ENCODE peak calls at places on chromosomes 16 and 17, in seven cellular contexts. W is pancreas, Q is left ventricle myocardium inferior, D is colonic mucosa, B is bronchial epithelial cell, K is adipocyte, X is AG04449. S is an unnamed sample.

GRCh38 chr16:88773812-88774291 is 11.2 kb downstream of the PIEZO1 start:
- DNase-seq in W (peak), B (peak), X (no peak), D (peak), K (peak), Q (peak), S (no peak)

GRCh38 chr16:11624645-11625607 is 38.2 kb upstream of the LITAF start:
- DNase-seq in W (no peak), B (no peak), K (peak), Q (no peak), D (no peak), X (no peak), S (no peak)

GRCh38 chr16:63702981-63703590 is 1418.8 kb downstream of the CDH11 start:
- DNase-seq in D (no peak), W (peak), X (no peak), K (no peak), Q (no peak), B (no peak), S (no peak)

GRCh38 chr17:40596261-40596919 is 31.1 kb upstream of the CCR7 start:
- DNase-seq in D (no peak), X (no peak), K (no peak), W (no peak), B (peak), Q (no peak), S (no peak)

GRCh38 chr16:11556945-11557720 is 29.6 kb downstream of the LITAF start:
- DNase-seq in X (no peak), Q (no peak), K (no peak), B (no peak), D (no peak), W (no peak), S (no peak)

GRCh38 chr17:68457539-68458259 is 403 bp upstream of the WIPI1 start:
- DNase-seq in X (peak), W (peak), B (peak), Q (peak), K (peak), D (peak), S (peak)

GRCh38 chr16:53913082-53913870 is 209.3 kb downstream of the FTO start:
- DNase-seq in B (peak), Q (no peak), X (peak), D (no peak), K (peak), W (no peak), S (no peak)

GRCh38 chr17:31428111-31428510 is 36.6 kb downstream of the RAB11FIP4 start:
- DNase-seq in D (no peak), B (no peak), Q (no peak), W (no peak), X (no peak), K (no peak), S (peak)

GRCh38 chr17:77734371-77735050 is 224.0 kb upstream of the TNRC6C start:
- DNase-seq in K (peak), D (peak), X (no peak), W (no peak), B (peak), Q (peak), S (peak)

GRCh38 chr17:29566473-29567361 is at the start of gene ABHD15:
- DNase-seq in X (no peak), B (peak), K (peak), Q (peak), W (peak), D (peak), S (peak)

GRCh38 chr17:74457820-74458166 is 8.6 kb upstream of the CD300A start:
- DNase-seq in K (no peak), B (no peak), X (no peak), D (no peak), Q (no peak), W (no peak), S (no peak)

GRCh38 chr17:43217614-43218087 is 6.0 kb downstream of the TMEM106A start:
- DNase-seq in W (no peak), D (no peak), B (no peak), Q (no peak), K (no peak), X (no peak), S (no peak)

GRCh38 chr16:66858740-66859396 is 14.7 kb downstream of the CA7 start:
- DNase-seq in W (no peak), D (peak), K (peak), X (no peak), B (peak), Q (peak), S (no peak)

GRCh38 chr16:22847100-22847499 is 33.1 kb downstream of the HS3ST2 start:
- DNase-seq in W (no peak), B (no peak), Q (no peak), D (no peak), X (no peak), K (no peak), S (no peak)

GRCh38 chr16:11677959-11678881 is 10.0 kb downstream of the SNN start:
- DNase-seq in B (no peak), W (no peak), D (no peak), K (no peak), X (no peak), Q (no peak), S (no peak)

GRCh38 chr17:39709998-39710964 is 10.4 kb downstream of the ERBB2 start:
- DNase-seq in D (no peak), K (no peak), Q (no peak), X (no peak), B (no peak), W (no peak), S (no peak)

GRCh38 chr17:83196973-83197880 is 117.8 kb downstream of the METRNL start:
- DNase-seq in Q (peak), X (no peak), D (no peak), K (peak), B (no peak), W (peak), S (no peak)

GRCh38 chr17:74750039-74750326 is 1.6 kb downstream of the NHERF1 start:
- DNase-seq in B (no peak), Q (no peak), D (no peak), X (no peak), W (no peak), K (no peak), S (no peak)

GRCh38 chr17:2635241-2635640 is 41.8 kb downstream of the PAFAH1B1 start:
- DNase-seq in X (no peak), B (no peak), D (no peak), K (no peak), W (no peak), Q (no peak), S (no peak)

GRCh38 chr16:23081675-23082119 is 67.6 kb downstream of the USP31 start:
- DNase-seq in D (no peak), B (peak), K (peak), Q (no peak), X (no peak), W (no peak), S (no peak)

GRCh38 chr17:1197781-1198490 is 18.2 kb upstream of the ABR start:
- DNase-seq in Q (peak), D (peak), X (no peak), W (peak), B (no peak), K (peak), S (no peak)

GRCh38 chr16:78407191-78407590 is 307.7 kb downstream of the WWOX start:
- DNase-seq in Q (no peak), D (no peak), W (no peak), K (peak), X (no peak), B (no peak), S (no peak)

GRCh38 chr17:1171953-1172352 is 7.8 kb downstream of the ABR start:
- DNase-seq in D (no peak), W (no peak), X (no peak), Q (no peak), K (no peak), B (no peak), S (no peak)

GRCh38 chr17:43517615-43518386 is 28.3 kb downstream of the ETV4 start:
- DNase-seq in B (peak), Q (no peak), D (no peak), X (no peak), W (no peak), K (peak), S (no peak)

GRCh38 chr16:78520470-78520869 is 421.0 kb downstream of the WWOX start:
- DNase-seq in W (no peak), K (no peak), X (no peak), B (no peak), Q (no peak), D (no peak), S (no peak)

GRCh38 chr17:17523714-17524075 is 27.5 kb upstream of the RASD1 start:
- DNase-seq in X (no peak), W (no peak), D (no peak), K (no peak), B (no peak), Q (no peak), S (no peak)

GRCh38 chr17:47732399-47733046 is 513 bp upstream of the TBX21 start:
- DNase-seq in K (no peak), D (no peak), W (no peak), X (no peak), Q (no peak), B (no peak), S (no peak)

GRCh38 chr17:40283662-40284061 is 4.0 kb upstream of the CDC6 start:
- DNase-seq in K (peak), Q (no peak), W (no peak), D (peak), X (peak), B (peak), S (no peak)

GRCh38 chr17:29617125-29617480 is 5.6 kb downstream of the CORO6 start:
- DNase-seq in Q (peak), X (no peak), B (peak), D (peak), K (no peak), W (no peak), S (peak)

GRCh38 chr17:145671-146541 is 8.5 kb downstream of the SCGB1C2 start:
- DNase-seq in D (peak), K (no peak), Q (peak), B (no peak), W (peak), X (no peak), S (no peak)

GRCh38 chr17:62671553-62671952 is 44.1 kb downstream of the MRC2 start:
- DNase-seq in X (no peak), Q (no peak), B (peak), K (no peak), W (peak), D (peak), S (no peak)

GRCh38 chr16:28098959-28099945 is 35.7 kb upstream of the GSG1L start:
- DNase-seq in Q (no peak), W (no peak), X (no peak), K (no peak), B (no peak), D (no peak), S (no peak)

GRCh38 chr16:80125677-80126076 is 415.1 kb upstream of the DYNLRB2 start:
- DNase-seq in Q (peak), K (no peak), D (peak), B (no peak), X (no peak), W (peak), S (no peak)

GRCh38 chr17:2399572-2400473 is 1.0 kb downstream of the MNT start:
- DNase-seq in B (peak), K (peak), Q (peak), X (no peak), W (peak), D (peak), S (peak)

GRCh38 chr16:89317729-89318429 is 100.4 kb downstream of the ZNF778 start:
- DNase-seq in X (no peak), D (peak), Q (no peak), K (no peak), W (peak), B (no peak), S (no peak)

GRCh38 chr16:82007189-82007588 is 4.1 kb downstream of the SDR42E1 start:
- DNase-seq in K (no peak), B (no peak), Q (no peak), X (no peak), W (no peak), D (no peak), S (no peak)
- H3K4me3 ChIP-seq in K (no peak), B (no peak), Q (no peak), X (no peak), W (no peak), D (no peak), S (no peak)

GRCh38 chr16:85057212-85057889 is 29.8 kb downstream of the KIAA0513 start:
- DNase-seq in B (no peak), D (no peak), X (no peak), Q (no peak), W (no peak), K (no peak), S (no peak)

GRCh38 chr16:85052536-85052935 is 24.9 kb downstream of the KIAA0513 start:
- DNase-seq in Q (no peak), D (no peak), B (no peak), X (no peak), K (no peak), W (no peak), S (no peak)

GRCh38 chr16:85056211-85056748 is 28.7 kb downstream of the KIAA0513 start:
- DNase-seq in X (no peak), B (no peak), D (no peak), K (peak), Q (no peak), W (no peak), S (no peak)

GRCh38 chr16:85055503-85056210 is 28.1 kb downstream of the KIAA0513 start:
- DNase-seq in W (no peak), B (peak), K (no peak), Q (no peak), X (no peak), D (peak), S (no peak)

DNA sequence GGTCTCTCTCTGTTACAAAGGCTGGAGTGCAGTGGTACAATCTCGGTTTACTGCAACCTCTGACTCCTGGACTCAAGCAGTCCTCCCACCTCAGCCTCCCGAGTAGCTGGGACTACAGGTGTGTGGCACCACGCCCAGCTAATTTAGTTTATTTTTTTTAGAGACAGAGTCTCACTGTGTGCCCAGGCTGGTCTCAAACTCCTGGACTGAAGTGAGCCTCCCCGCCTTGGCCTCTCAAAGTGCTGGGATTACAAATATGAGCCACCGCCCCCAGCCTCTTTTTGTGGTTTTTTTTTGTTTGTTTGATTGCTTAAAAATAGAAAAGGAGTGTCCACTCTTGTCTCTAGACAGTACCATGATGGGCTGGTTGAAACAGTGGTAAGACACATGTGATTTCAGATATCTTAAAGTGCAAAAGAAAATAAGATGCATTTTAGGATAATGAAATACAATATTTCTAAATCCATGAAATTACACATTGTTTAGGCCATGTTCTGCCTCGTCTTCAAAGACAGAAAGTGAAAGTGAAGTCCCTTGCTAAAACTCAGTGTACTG is 27.4 kb downstream of the KIAA0513 start:
- DNase-seq in W (no peak), K (peak), Q (no peak), D (no peak), X (no peak), B (no peak), S (no peak)
- H3K4me3 ChIP-seq in W (no peak), K (peak), Q (peak), D (peak), X (peak), B (no peak), S (peak)

GRCh38 chr16:8959921-8960787 is 3.6 kb downstream of the USP7 start:
- DNase-seq in D (peak), Q (no peak), W (no peak), X (no peak), B (no peak), K (no peak), S (no peak)
- H3K4me3 ChIP-seq in D (no peak), Q (peak), W (peak), X (peak), B (no peak), K (peak), S (peak)

GRCh38 chr16:59169168-59169567 is 435.1 kb upstream of the GOT2 start:
- DNase-seq in Q (no peak), D (no peak), X (no peak), K (no peak), W (no peak), B (peak), S (no peak)
- H3K4me3 ChIP-seq in Q (no peak), D (no peak), X (no peak), K (no peak), W (no peak), B (no peak), S (no peak)

DNA sequence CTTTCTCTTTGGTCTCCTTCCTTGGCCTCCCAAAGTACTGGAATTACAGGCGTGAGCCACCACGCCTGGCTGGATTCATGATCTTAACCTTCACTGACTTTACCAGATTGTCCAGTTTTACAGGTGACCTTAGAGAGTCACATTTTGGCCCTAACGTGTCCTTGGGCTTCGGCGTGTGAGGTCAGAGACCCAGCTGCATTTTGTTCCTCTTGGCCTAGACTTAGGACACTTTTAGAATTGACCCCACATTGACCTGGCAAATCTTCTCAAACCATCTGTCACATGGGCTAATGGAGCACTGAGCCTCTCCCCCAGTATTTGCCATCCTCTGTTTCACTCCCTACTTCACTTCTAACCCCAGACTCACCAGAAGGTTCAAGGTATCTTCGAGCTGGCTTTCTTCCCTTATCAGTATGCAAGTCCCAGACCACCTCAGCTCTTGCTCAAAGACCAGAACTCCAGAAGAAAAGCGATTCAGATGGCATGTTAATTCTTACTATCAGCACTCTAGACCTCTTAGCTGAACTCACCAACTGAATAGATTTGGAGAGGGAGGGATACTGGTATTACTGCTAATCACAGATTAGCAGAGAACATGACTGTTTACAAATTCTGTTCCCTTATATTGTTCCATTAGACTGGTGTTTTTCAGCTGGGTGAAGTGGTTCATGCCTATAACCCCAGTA is 1.8 kb upstream of the CYTH1 start:
- DNase-seq in W (no peak), B (no peak), D (no peak), Q (no peak), K (no peak), X (no peak), S (no peak)
- H3K4me3 ChIP-seq in W (no peak), B (no peak), D (no peak), Q (no peak), K (no peak), X (no peak), S (no peak)

DNA sequence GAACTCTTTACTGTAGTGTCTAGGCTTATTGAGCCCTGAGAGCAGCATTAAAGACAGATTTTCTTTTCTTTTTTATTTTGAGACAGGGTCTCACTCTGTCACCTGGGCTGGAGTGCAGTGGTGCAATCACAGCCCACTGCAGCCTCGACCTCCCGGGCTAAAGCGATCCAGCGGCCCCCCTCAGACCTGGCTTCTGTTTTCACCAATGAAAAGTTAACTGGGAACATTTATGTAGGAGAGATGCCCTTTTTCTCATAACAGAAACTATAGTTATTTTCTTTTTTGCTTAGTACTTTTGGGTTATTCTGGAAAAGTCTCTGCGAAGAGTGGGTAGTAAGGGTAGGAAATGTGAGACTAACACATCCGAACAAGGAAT is 1.5 kb downstream of the MAP1LC3B start:
- DNase-seq in B (no peak), K (peak), Q (peak), D (no peak), W (no peak), X (no peak), S (peak)
- H3K4me3 ChIP-seq in B (peak), K (peak), Q (peak), D (peak), W (peak), X (peak), S (peak)

DNA sequence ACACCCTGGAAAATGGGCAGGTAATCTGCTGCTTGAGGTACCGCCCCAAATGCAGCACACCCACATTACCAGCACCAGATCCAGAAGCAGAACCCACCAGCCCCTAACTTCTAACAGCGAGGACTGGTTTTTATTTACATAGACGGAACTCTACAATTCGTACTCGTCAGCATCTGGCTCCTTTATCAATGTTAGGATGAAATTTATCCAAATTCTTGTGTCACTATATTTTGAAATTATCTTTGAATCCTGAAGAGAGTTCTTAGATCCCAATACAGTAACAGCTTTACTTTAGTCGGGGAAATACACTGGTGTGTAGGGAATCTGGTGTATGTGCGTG is 332 bp upstream of the ALG1 start:
- DNase-seq in K (no peak), X (no peak), Q (no peak), B (no peak), W (no peak), D (no peak), S (no peak)
- H3K4me3 ChIP-seq in K (peak), X (peak), Q (peak), B (peak), W (peak), D (peak), S (peak)

DNA sequence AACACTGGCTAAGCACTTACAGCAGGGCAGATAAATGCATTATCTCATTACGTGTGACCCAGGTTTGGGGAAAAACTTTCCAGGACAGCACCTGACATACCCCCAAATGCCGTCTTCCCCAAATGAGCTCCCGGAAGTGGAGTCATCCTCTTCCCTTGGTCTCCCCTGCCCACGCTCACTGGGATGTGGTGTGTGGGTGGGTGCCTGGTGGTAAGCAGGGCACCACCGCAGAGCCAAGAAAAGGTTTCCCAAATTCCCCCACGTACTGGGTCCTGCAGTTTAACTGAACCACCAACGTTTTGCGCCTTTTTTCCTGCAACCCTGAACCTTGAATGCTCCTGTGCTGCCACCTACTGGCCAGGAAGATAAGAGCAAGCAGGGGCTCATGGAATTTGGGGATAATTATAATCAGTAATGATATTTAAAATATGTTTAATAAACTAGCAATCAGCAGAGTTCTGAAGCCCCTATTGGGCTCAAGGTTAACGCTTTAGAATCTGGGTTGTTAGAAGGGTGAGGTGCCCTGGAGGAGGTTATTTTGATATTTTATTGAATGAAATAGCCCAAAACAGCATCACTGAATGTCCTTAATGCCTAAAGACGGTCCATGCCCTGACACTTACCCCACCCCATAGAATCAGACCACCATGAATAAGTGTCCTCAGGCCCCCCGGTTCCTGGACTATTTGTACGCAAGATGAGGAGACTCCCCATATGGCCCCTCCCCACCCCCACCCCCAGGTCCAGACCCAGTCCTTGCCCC is 8.0 kb downstream of the SPPL2C start:
- DNase-seq in B (peak), X (no peak), K (peak), W (peak), Q (no peak), D (peak), S (no peak)
- H3K4me3 ChIP-seq in B (no peak), X (no peak), K (no peak), W (no peak), Q (no peak), D (no peak), S (no peak)

GRCh38 chr16:31355701-31356100 is 725 bp downstream of the ITGAX start:
- DNase-seq in X (no peak), K (no peak), W (no peak), D (no peak), Q (no peak), B (no peak), S (no peak)
- H3K4me3 ChIP-seq in X (no peak), K (no peak), W (no peak), D (no peak), Q (no peak), B (no peak), S (no peak)

S was measured in coronary artery.